ENCODE peak calls at places on chromosomes 6 and 20, in five cellular contexts. A is AG04449, Q is ascending aorta, I is D721Med, R is GM20000. M is an unnamed sample.

GRCh38 chr6:80289727-80290126 is 183.3 kb downstream of the BCKDHB start:
- DNase-seq in I (no peak), A (no peak), Q (no peak), R (no peak), M (no peak)

GRCh38 chr20:22462975-22463914 is 121.1 kb downstream of the FOXA2 start:
- DNase-seq in A (no peak), I (no peak), Q (no peak), R (no peak), M (no peak)

GRCh38 chr6:157557541-157557940 is 176.6 kb downstream of the ZDHHC14 start:
- DNase-seq in R (peak), I (no peak), Q (no peak), A (no peak), M (no peak)

GRCh38 chr6:22145294-22145693 is 151.5 kb downstream of the PRL start:
- DNase-seq in A (no peak), Q (no peak), R (no peak), I (no peak), M (no peak)

GRCh38 chr6:5108068-5108467 is 22.9 kb downstream of the PPP1R3G start:
- DNase-seq in I (no peak), A (no peak), R (no peak), Q (no peak), M (no peak)

GRCh38 chr20:57611605-57612311 is 8.5 kb downstream of the ZBP1 start:
- DNase-seq in A (no peak), R (no peak), Q (no peak), I (no peak), M (peak)

GRCh38 chr20:50310673-50311051 is 120.0 kb downstream of the CEBPB start:
- DNase-seq in Q (no peak), A (no peak), R (no peak), I (no peak), M (no peak)

GRCh38 chr20:31829731-31830130 is 10.6 kb downstream of the MYLK2 start:
- DNase-seq in R (no peak), Q (no peak), I (no peak), A (no peak), M (no peak)

GRCh38 chr6:8175046-8175777 is 72.9 kb upstream of the EEF1E1 start:
- DNase-seq in A (no peak), I (no peak), Q (no peak), R (no peak), M (no peak)

GRCh38 chr20:46681032-46681854 is 8.0 kb downstream of the TP53RK start:
- DNase-seq in A (no peak), Q (no peak), R (peak), I (peak), M (peak)

DNA sequence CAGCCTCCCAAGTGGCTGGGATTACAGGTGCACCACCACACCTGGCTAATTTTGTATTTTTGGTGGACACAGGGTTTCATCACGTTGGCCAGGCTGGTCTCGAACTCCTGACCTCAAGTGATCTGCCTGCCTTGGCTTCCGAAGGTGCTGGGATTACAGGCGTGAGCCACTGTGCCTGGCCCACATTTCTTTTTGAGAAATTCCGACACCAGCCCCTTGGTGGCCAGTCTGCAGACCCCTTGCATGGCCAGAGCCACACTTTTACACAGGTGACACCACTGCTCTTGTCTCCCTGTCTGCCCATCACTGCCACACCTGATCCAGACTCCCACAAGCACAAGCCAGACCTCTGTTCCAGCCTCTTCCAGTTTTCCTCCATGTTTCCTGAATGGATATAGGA is 33.0 kb downstream of the SRSF3 start:
- DNase-seq in Q (no peak), I (no peak), A (no peak), R (no peak), M (no peak)
- TF ChIP-seq CTCF in Q (no peak), I (no peak), A (no peak), R (no peak), M (no peak)

GRCh38 chr6:111256646-111257045 is 169.3 kb downstream of the SLC16A10 start:
- DNase-seq in A (no peak), Q (no peak), I (no peak), R (no peak), M (no peak)
- TF ChIP-seq CTCF in A (no peak), Q (no peak), I (peak), R (no peak), M (no peak)

GRCh38 chr6:48678390-48678789 is 567.4 kb upstream of the PTCHD4 start:
- DNase-seq in Q (no peak), I (no peak), A (no peak), R (no peak), M (no peak)
- TF ChIP-seq CTCF in Q (no peak), I (no peak), A (no peak), R (no peak), M (no peak)

DNA sequence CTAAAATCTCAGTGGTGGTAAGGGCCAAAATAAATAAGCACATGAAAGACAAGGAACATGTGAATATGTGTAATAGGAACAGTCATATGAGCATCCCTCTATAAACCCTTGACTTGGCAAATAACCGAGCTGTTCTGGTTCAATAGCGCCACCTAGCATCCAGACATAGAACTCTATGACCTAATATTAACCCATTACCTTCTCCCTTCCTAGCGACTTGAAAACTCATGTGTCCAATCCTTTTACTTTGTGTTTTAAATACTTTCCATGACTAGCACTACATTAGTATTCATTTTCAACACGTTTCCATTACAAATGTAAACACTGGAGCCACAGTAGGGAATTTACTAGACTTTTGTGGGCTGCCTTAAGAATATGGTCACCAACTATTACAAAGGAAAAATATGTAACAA is 279.7 kb downstream of the UST start:
- DNase-seq in Q (no peak), A (peak), R (no peak), I (no peak), M (no peak)
- TF ChIP-seq CTCF in Q (peak), A (peak), R (no peak), I (peak), M (no peak)

GRCh38 chr6:137097526-137097925 is 52.8 kb upstream of the IL20RA start:
- DNase-seq in R (no peak), Q (no peak), A (no peak), I (no peak), M (no peak)
- TF ChIP-seq CTCF in R (no peak), Q (no peak), A (no peak), I (no peak), M (no peak)

DNA sequence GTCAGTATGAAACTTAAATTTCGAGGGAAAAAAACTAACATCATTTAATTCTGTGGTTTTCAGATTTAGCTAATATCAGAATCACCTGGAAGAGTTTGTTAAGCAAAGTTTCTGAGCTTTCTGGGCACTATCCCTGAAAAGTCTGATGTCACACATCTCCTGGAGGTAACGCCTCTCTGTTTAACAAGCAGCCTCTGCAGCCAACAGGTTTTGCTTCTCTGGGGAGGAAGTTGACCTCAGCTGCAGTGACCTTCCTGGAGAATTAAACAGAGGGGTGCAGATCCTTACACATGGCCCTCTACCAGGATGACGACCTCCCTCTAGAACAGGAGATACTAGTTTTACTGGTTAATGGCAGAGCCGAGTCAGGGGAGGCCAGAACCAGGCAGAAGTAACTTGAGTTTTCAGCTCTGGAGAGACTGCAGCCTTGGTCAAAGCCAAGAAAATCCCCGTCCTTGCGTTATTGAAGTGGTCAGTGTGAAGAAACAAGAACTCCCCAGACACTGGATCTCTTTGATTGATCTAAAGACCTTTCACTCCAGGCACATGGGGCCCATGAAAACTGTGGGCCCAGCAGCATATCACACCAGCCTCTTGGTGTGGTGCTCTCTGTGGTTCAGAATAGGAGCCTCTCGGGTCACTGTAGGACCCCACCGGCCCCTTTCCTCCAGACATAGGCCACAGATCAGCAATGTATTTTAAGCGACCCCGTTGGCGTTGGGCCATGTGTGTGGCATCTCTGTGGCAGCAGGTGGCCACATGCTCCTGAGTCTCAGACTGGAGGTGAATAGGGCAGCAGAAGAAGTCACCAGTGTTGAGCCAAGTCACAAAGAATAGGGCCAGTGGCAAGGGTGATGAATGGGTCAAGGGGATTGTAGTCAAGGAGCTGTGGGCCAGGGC is 33.4 kb upstream of the CCR6 start:
- DNase-seq in A (no peak), I (no peak), Q (no peak), R (no peak), M (no peak)
- TF ChIP-seq CTCF in A (no peak), I (no peak), Q (no peak), R (no peak), M (no peak)

GRCh38 chr6:93017626-93018025 is 401.7 kb downstream of the EPHA7 start:
- DNase-seq in Q (no peak), A (no peak), R (no peak), I (no peak), M (no peak)

GRCh38 chr6:93013054-93013453 is 406.3 kb downstream of the EPHA7 start:
- DNase-seq in Q (no peak), R (no peak), I (no peak), A (no peak), M (no peak)

GRCh38 chr6:93021235-93021909 is 398.0 kb downstream of the EPHA7 start:
- DNase-seq in I (no peak), Q (no peak), R (no peak), A (no peak), M (no peak)

GRCh38 chr6:93017213-93017612 is 402.1 kb downstream of the EPHA7 start:
- DNase-seq in Q (no peak), A (no peak), I (no peak), R (no peak), M (no peak)
- TF ChIP-seq CTCF in Q (no peak), A (no peak), I (no peak), R (no peak), M (no peak)

M was measured in omental fat pad.